ENCODE peak calls at places on chromosome 11, in six cellular contexts. H, T, I, V, D and P are unnamed samples.

GRCh38 chr11:17314904-17315426 is 36.6 kb upstream of the NCR3LG1 start:
- DNase-seq in H (no peak), T (no peak), I (no peak), D (no peak), V (no peak), P (no peak)

GRCh38 chr11:60987577-60988277 is 16.2 kb downstream of the CD6 start:
- DNase-seq in D (no peak), I (no peak), T (peak; percentile 67), H (no peak), V (peak; percentile 90), P (no peak)

GRCh38 chr11:124039557-124039956 is 1.6 kb downstream of the OR10G7 start:
- DNase-seq in I (no peak), V (no peak), T (no peak), D (no peak), H (no peak), P (no peak)

GRCh38 chr11:85762226-85762625 is 48.7 kb downstream of the SYTL2 start:
- DNase-seq in D (no peak), V (no peak), T (no peak), I (no peak), H (no peak), P (no peak)

GRCh38 chr11:113926273-113927183 is 21.9 kb downstream of the HTR3B start:
- DNase-seq in I (no peak), V (no peak), D (no peak), T (no peak), H (no peak), P (peak; percentile 8)

GRCh38 chr11:110251837-110252236 is 44.6 kb downstream of the RDX start:
- DNase-seq in T (no peak), I (peak; percentile 44), D (peak; percentile 56), H (peak; percentile 24), V (no peak), P (peak; percentile 29)

GRCh38 chr11:61963016-61963281 is 4.5 kb downstream of the FTH1 start:
- DNase-seq in H (no peak), V (peak; percentile 13), I (peak; percentile 72), T (no peak), D (no peak), P (peak; percentile 65)

GRCh38 chr11:35313066-35313765 is 106.1 kb downstream of the SLC1A2 start:
- DNase-seq in T (no peak), D (no peak), I (no peak), H (no peak), V (no peak), P (no peak)

GRCh38 chr11:123219066-123219697 is 24.1 kb upstream of the CLMP start:
- DNase-seq in I (no peak), T (no peak), D (peak; percentile 51), V (no peak), H (no peak), P (peak; percentile 7)